ENCODE peak calls at places on chromosomes 7 and 10, in five cellular contexts. E is B cell; B is D721Med; K is ELF-1; N is activated gamma-delta T cell treated with anti-CD3 and anti-CD28 coated beads, Interleukin-2, amount 50 U/mL, for 16 hours. X is an unnamed sample.

GRCh38 chr7:106443156-106443555 is 158.4 kb upstream of the NAMPT start:
- DNase-seq in E (no peak), B (no peak), K (no peak), N (no peak), X (no peak)

GRCh38 chr7:41745451-41745850 is 42.6 kb upstream of the INHBA start:
- DNase-seq in E (no peak), B (no peak), K (no peak), N (no peak), X (no peak)

GRCh38 chr10:17814981-17815380 is 5.8 kb downstream of the MRC1 start:
- DNase-seq in E (no peak), B (no peak), K (no peak), N (no peak), X (no peak)

GRCh38 chr7:146948708-146949107 is 832.1 kb downstream of the CNTNAP2 start:
- DNase-seq in E (no peak), B (no peak), K (no peak), N (no peak), X (no peak)

GRCh38 chr10:73182568-73182967 is 14.6 kb downstream of the FAM149B1 start:
- DNase-seq in E (no peak), B (no peak), K (peak), N (no peak), X (no peak)

GRCh38 chr10:74244097-74244685 is 93.2 kb downstream of the ADK start:
- DNase-seq in E (no peak), B (no peak), K (no peak), N (no peak), X (peak)

GRCh38 chr7:7201583-7202374 is 19.4 kb downstream of the C1GALT1 start:
- DNase-seq in E (peak), B (no peak), K (peak), N (no peak), X (no peak)

GRCh38 chr10:101069441-101069840 is 7.7 kb downstream of the KAZALD1 start:
- DNase-seq in E (no peak), B (no peak), K (no peak), N (no peak), X (no peak)

GRCh38 chr10:47277352-47278151 is 22.4 kb upstream of the GDF10 start:
- DNase-seq in E (no peak), B (no peak), K (no peak), N (no peak), X (no peak)

GRCh38 chr7:80467069-80467468 is 44.8 kb downstream of the GNAT3 start:
- DNase-seq in E (no peak), B (no peak), K (no peak), N (no peak), X (peak)

GRCh38 chr7:152402384-152403250 is 33.2 kb downstream of the KMT2C start:
- DNase-seq in E (no peak), B (no peak), K (no peak), N (no peak), X (no peak)

GRCh38 chr10:96556003-96556402 is 30.8 kb downstream of the TM9SF3 start:
- DNase-seq in E (no peak), B (no peak), K (no peak), N (no peak), X (peak)

GRCh38 chr10:75165684-75166622 is 44.6 kb upstream of the VDAC2 start:
- DNase-seq in E (peak), B (no peak), K (no peak), N (no peak), X (no peak)

GRCh38 chr7:2483495-2483894 is 7.3 kb upstream of the GRIFIN start:
- DNase-seq in E (no peak), B (no peak), K (peak), N (no peak), X (peak)

GRCh38 chr10:110077436-110078120 is 69.8 kb downstream of the ADD3 start:
- DNase-seq in E (no peak), B (no peak), K (no peak), N (no peak), X (no peak)

GRCh38 chr10:101234333-101234732 is 5.1 kb upstream of the LBX1 start:
- DNase-seq in E (no peak), B (no peak), K (no peak), N (no peak), X (no peak)

GRCh38 chr10:79051766-79052165 is 17.0 kb upstream of the ZMIZ1 start:
- DNase-seq in E (peak), B (no peak), K (no peak), N (no peak), X (no peak)

X was measured in NCI-H82.